ENCODE peak calls at places on chromosome 19, in six cellular contexts. G, S, C, N, W and I are unnamed samples.

GRCh38 chr19:33683881-33684549 is 62.3 kb downstream of the CHST8 start:
- DNase-seq in N (peak), W (peak), S (peak), G (peak), C (no peak), I (peak)

GRCh38 chr19:44777715-44778347 is at the start of gene CBLC:
- DNase-seq in W (no peak), C (no peak), G (peak), S (no peak), N (no peak), I (no peak)

GRCh38 chr19:5935473-5936307 is 21.6 kb downstream of the CAPS start:
- DNase-seq in S (no peak), N (no peak), G (no peak), W (no peak), C (no peak), I (no peak)

GRCh38 chr19:58352760-58353671 is at the start of gene A1BG:
- DNase-seq in G (no peak), S (no peak), C (no peak), N (no peak), W (no peak), I (no peak)

GRCh38 chr19:6519289-6519688 is 11.5 kb upstream of the TNFSF9 start:
- DNase-seq in C (no peak), S (no peak), N (peak), W (peak), G (no peak), I (no peak)

GRCh38 chr19:33905937-33906577 is 109.4 kb downstream of the KCTD15 start:
- DNase-seq in S (peak), G (peak), C (no peak), W (peak), N (no peak), I (no peak)

GRCh38 chr19:42143341-42144234 is 11.3 kb upstream of the POU2F2 start:
- DNase-seq in C (no peak), W (no peak), S (no peak), G (no peak), N (peak), I (no peak)

GRCh38 chr19:6587093-6587820 is 3.7 kb downstream of the CD70 start:
- DNase-seq in W (no peak), C (no peak), S (no peak), G (no peak), N (peak), I (no peak)

GRCh38 chr19:29812881-29813275 is 1.1 kb downstream of the CCNE1 start:
- DNase-seq in C (no peak), W (no peak), G (no peak), N (no peak), S (no peak), I (no peak)

GRCh38 chr19:29811125-29812079 is at the start of gene CCNE1:
- DNase-seq in W (peak), G (peak), S (peak), C (peak), N (peak), I (peak)

GRCh38 chr19:29813665-29814064 is 1.9 kb downstream of the CCNE1 start:
- DNase-seq in W (no peak), N (no peak), S (no peak), G (no peak), C (no peak), I (no peak)

GRCh38 chr19:29810504-29810871 is 1.3 kb upstream of the CCNE1 start:
- DNase-seq in C (no peak), N (no peak), W (peak), G (peak), S (no peak), I (no peak)

GRCh38 chr19:29812080-29812880 is 489 bp downstream of the CCNE1 start:
- DNase-seq in W (no peak), N (no peak), C (no peak), G (no peak), S (peak), I (no peak)
- H3K4me3 ChIP-seq in W (peak), N (peak), C (peak), G (no peak), S (peak), I (peak)

DNA sequence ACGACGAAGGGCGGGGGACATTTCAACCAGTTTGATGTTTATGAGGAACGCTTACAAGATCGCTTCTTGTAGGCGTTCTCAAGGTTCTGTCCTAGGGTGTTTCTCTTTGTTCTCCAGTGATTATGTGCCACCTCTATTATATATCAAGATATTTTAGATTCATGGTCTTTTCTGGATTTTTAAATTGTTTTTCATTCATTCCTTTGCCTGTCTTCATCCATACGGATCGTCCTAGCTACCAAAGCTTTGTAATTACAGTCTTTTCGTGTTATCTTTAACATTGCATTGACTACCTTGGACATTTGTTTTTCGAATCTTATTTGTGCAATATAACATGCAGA is 342 bp upstream of the EID2 start:
- DNase-seq in C (no peak), W (no peak), N (no peak), G (no peak), S (no peak), I (no peak)
- H3K4me3 ChIP-seq in C (peak), W (peak), N (peak), G (no peak), S (peak), I (peak)

GRCh38 chr19:30360378-30361106 is 11.6 kb upstream of the ZNF536 start:
- DNase-seq in W (no peak), S (no peak), N (no peak), G (no peak), C (no peak), I (no peak)

GRCh38 chr19:30359936-30360335 is 12.2 kb upstream of the ZNF536 start:
- DNase-seq in N (no peak), C (no peak), S (no peak), W (no peak), G (no peak), I (no peak)

GRCh38 chr19:30362156-30362754 is 9.9 kb upstream of the ZNF536 start:
- DNase-seq in N (no peak), G (no peak), C (no peak), S (no peak), W (no peak), I (no peak)

GRCh38 chr19:30361721-30362120 is 10.5 kb upstream of the ZNF536 start:
- DNase-seq in N (no peak), C (no peak), G (no peak), W (no peak), S (no peak), I (no peak)

GRCh38 chr19:30361107-30361447 is 11.1 kb upstream of the ZNF536 start:
- DNase-seq in S (no peak), C (no peak), W (no peak), N (no peak), G (no peak), I (no peak)
- H3K4me3 ChIP-seq in S (peak), C (no peak), W (no peak), N (no peak), G (no peak), I (peak)

GRCh38 chr19:53960886-53961285 is 1.9 kb upstream of the CACNG8 start:
- DNase-seq in N (no peak), W (no peak), C (no peak), G (no peak), S (no peak), I (no peak)
- H3K4me3 ChIP-seq in N (peak), W (no peak), C (no peak), G (no peak), S (no peak), I (peak)

GRCh38 chr19:12785431-12786011 is 5.8 kb upstream of the JUNB start:
- DNase-seq in G (peak), C (no peak), S (no peak), W (no peak), N (no peak), I (no peak)
- H3K4me3 ChIP-seq in G (no peak), C (no peak), S (no peak), W (no peak), N (no peak), I (no peak)

GRCh38 chr19:46426035-46426505 is 2.7 kb downstream of the PNMA8C start:
- DNase-seq in W (no peak), G (peak), N (no peak), S (no peak), C (no peak), I (no peak)
- H3K4me3 ChIP-seq in W (peak), G (no peak), N (peak), S (peak), C (peak), I (peak)

GRCh38 chr19:52142001-52142595 is 2.4 kb upstream of the ZNF616 start:
- DNase-seq in G (no peak), N (no peak), C (no peak), W (no peak), S (no peak), I (no peak)

GRCh38 chr19:52138614-52139290 is 986 bp downstream of the ZNF616 start:
- DNase-seq in G (peak), W (peak), N (no peak), C (no peak), S (no peak), I (no peak)

GRCh38 chr19:52139291-52140076 is at the start of gene ZNF616:
- DNase-seq in C (peak), W (peak), S (peak), G (peak), N (peak), I (peak)

GRCh38 chr19:52140077-52140710 is 456 bp upstream of the ZNF616 start:
- DNase-seq in N (no peak), C (no peak), W (no peak), S (no peak), G (peak), I (no peak)
- H3K4me3 ChIP-seq in N (peak), C (peak), W (peak), S (peak), G (no peak), I (peak)

DNA sequence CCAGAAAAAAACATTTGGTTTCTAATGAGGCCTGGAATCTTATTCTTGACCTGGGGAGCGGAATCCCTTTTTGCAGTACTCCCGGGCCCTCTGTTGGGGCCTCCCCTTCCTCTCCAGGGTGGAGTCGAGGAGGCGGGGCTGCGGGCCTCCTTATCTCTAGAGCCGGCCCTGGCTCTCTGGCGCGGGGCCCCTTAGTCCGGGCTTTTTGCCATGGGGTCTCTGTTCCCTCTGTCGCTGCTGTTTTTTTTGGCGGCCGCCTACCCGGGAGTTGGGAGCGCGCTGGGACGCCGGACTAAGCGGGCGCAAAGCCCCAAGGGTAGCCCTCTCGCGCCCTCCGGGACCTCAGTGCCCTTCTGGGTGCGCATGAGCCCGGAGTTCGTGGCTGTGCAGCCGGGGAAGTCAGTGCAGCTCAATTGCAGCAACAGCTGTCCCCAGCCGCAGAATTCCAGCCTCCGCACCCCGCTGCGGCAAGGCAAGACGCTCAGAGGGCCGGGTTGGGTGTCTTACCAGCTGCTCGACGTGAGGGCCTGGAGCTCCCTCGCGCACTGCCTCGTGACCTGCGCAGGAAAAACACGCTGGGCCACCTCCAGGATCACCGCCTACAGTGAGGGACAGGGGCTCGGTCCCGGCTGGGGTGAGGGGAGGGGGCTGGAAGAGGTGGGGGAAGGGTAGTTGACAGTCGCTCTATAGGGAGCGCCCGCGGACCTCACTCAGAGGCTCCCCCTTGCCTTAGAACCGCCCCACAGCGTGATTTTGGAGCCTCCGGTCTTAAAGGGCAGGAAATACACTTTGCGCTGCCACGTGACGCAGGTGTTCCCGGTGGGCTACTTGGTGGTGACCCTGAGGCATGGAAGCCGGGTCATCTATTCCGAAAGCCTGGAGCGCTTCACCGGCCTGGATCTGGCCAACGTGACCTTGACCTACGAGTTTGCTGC is at the start of gene ICAM4:
- DNase-seq in S (peak), G (peak), N (peak), W (no peak), C (no peak), I (no peak)
- H3K4me3 ChIP-seq in S (peak), G (no peak), N (no peak), W (no peak), C (peak), I (no peak)